ENCODE peak calls at places on chromosomes 16 and 17, in five cellular contexts. Q is H1, M is NT2/D1, N is HepG2, A is GM12878. X is an unnamed sample.

GRCh38 chr16:11309895-11310633 is 28.9 kb upstream of the PRM1 start:
- DNase-seq in Q (no peak), M (no peak), N (peak; percentile 86), A (peak; percentile 77), X (no peak)

GRCh38 chr16:28012031-28012445 is 51.5 kb downstream of the GSG1L start:
- DNase-seq in Q (no peak), M (no peak), N (no peak), A (no peak), X (no peak)

GRCh38 chr16:381788-382717 is at the start of gene PGAP6:
- DNase-seq in Q (no peak), M (no peak), N (no peak), A (no peak), X (peak; percentile 86)

GRCh38 chr16:85665373-85665740 is 23.4 kb downstream of the GINS2 start:
- DNase-seq in Q (no peak), M (no peak), N (no peak), A (no peak), X (no peak)

GRCh38 chr17:78589031-78589675 is 12.0 kb upstream of the DNAH17 start:
- DNase-seq in Q (no peak), M (no peak), N (peak; percentile 43), A (no peak), X (no peak)

GRCh38 chr17:65154770-65155589 is 17.8 kb downstream of the RGS9 start:
- DNase-seq in Q (no peak), M (no peak), N (no peak), A (no peak), X (no peak)

GRCh38 chr17:67850991-67851631 is 25.8 kb downstream of the BPTF start:
- DNase-seq in Q (no peak), M (no peak), N (no peak), A (no peak), X (no peak)

GRCh38 chr17:31371511-31372097 is 19.9 kb upstream of the RAB11FIP4 start:
- DNase-seq in Q (no peak), M (no peak), N (no peak), A (no peak), X (no peak)

GRCh38 chr17:71057938-71058337 is 888.6 kb downstream of the KCNJ2 start:
- DNase-seq in Q (no peak), M (no peak), N (no peak), A (no peak), X (no peak)

GRCh38 chr17:79613195-79613517 is 2.3 kb upstream of the RBFOX3 start:
- DNase-seq in Q (no peak), M (no peak), N (no peak), A (no peak), X (no peak)

GRCh38 chr16:75402174-75402820 is 31.0 kb downstream of the CFDP1 start:
- DNase-seq in Q (no peak), M (no peak), N (no peak), A (no peak), X (no peak)

GRCh38 chr16:11868412-11868980 is 17.2 kb upstream of the RSL1D1 start:
- DNase-seq in Q (no peak), M (no peak), N (no peak), A (no peak), X (no peak)

GRCh38 chr16:27398894-27399853 is 2.8 kb upstream of the IL21R start:
- DNase-seq in Q (no peak), M (no peak), N (no peak), A (peak; percentile 89), X (no peak)

GRCh38 chr17:71792966-71793365 is 327.9 kb upstream of the SOX9 start:
- DNase-seq in Q (no peak), M (no peak), N (no peak), A (no peak), X (no peak)

GRCh38 chr16:78705694-78706093 is 606.2 kb downstream of the WWOX start:
- DNase-seq in Q (no peak), M (peak; percentile 27), N (peak; percentile 82), A (peak; percentile 9), X (no peak)

GRCh38 chr17:9924735-9925191 is 19.7 kb upstream of the RCVRN start:
- DNase-seq in Q (no peak), M (peak; percentile 49), N (peak; percentile 66), A (peak; percentile 48), X (peak; percentile 68)

GRCh38 chr16:67647681-67648080 is 2.7 kb downstream of the CARMIL2 start:
- DNase-seq in Q (no peak), M (no peak), N (no peak), A (no peak), X (no peak)

GRCh38 chr17:67456103-67456502 is 79.0 kb downstream of the PITPNC1 start:
- DNase-seq in Q (no peak), M (no peak), N (no peak), A (no peak), X (no peak)

DNA sequence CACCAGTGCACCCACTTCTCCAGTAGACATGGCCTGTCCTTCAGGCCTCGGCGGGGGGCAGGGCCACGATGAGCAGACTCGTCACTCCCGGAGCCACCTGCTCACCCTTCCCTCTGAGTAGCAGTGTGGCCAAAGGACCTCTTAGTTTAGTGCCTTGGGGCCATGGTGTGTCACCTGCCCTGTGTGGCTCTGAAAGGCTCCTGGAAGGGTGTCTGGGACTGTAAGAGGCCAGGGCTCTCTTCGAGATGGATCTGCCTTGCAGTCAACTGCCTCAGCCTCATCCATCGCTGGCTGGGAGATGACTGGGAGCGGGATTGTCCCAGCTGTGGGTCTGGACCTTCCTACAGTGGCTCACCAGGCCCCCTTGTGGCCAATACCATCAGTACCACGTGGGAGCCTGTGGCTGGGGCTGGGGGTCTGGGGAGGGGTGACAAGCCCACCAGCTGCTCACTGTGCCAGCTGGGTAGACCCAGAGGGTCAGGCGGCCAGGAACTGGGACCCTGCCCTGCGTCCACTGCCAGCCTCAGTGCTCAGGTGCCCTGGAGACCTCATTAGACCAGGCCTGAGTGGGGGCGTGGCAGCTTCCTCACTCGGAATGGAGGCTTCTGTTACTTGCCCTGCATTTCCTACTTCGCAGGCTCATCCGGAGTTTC is 133.4 kb downstream of the OR1D5 start:
- DNase-seq in Q (peak; percentile 47), M (peak; percentile 30), N (peak; percentile 29), A (no peak), X (peak; percentile 74)
- TF ChIP-seq SUZ12 in Q (no peak), M (no peak), N (no peak), A (no peak), X (no peak)

DNA sequence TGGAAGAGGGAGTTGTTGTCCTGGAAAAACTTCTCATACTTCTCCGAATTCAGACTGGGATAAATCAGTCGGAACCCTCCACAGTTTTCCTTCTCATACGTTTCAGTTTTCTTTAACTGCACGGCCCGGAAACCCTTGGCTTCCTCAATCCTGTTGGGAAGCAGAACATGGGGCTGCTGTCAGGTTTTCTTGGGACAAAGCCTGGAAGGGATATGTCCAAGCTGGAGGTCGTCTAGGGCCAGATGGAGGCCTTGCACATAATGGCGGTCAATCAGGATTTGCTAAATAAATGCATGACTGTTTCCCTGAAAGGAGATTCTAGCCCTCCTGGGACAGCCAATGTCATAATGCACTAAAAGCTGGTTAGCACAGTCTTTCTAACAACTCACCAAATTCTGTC is 29.2 kb downstream of the TTLL6 start:
- DNase-seq in Q (no peak), M (no peak), N (no peak), A (no peak), X (no peak)
- TF ChIP-seq SUZ12 in Q (no peak), M (no peak), N (no peak), A (no peak), X (no peak)

GRCh38 chr17:19717411-19717908 is 1.1 kb upstream of the SLC47A2 start:
- DNase-seq in Q (no peak), M (no peak), N (no peak), A (no peak), X (no peak)

GRCh38 chr17:19717031-19717360 is 612 bp upstream of the SLC47A2 start:
- DNase-seq in Q (no peak), M (no peak), N (no peak), A (no peak), X (no peak)

GRCh38 chr17:19718041-19718612 is 1.7 kb upstream of the SLC47A2 start:
- DNase-seq in Q (no peak), M (no peak), N (no peak), A (no peak), X (no peak)

GRCh38 chr17:19714542-19715411 is 1.6 kb downstream of the SLC47A2 start:
- DNase-seq in Q (no peak), M (no peak), N (no peak), A (no peak), X (no peak)

GRCh38 chr17:19716108-19717030 is at the start of gene SLC47A2:
- DNase-seq in Q (no peak), M (no peak), N (no peak), A (no peak), X (no peak)
- TF ChIP-seq SUZ12 in Q (no peak), M (no peak), N (no peak), A (no peak), X (no peak)

GRCh38 chr17:76485569-76485968 is 15.7 kb downstream of the RHBDF2 start:
- DNase-seq in Q (no peak), M (no peak), N (no peak), A (no peak), X (no peak)
- TF ChIP-seq SUZ12 in Q (no peak), M (no peak), N (no peak), A (no peak), X (no peak)

GRCh38 chr16:73951541-73951940 is 345.1 kb upstream of the PSMD7 start:
- DNase-seq in Q (no peak), M (no peak), N (no peak), A (no peak), X (no peak)
- TF ChIP-seq SUZ12 in Q (no peak), M (no peak), N (no peak), A (no peak), X (no peak)

X was measured in HEK293T.